ENCODE peak calls at places on chromosomes 5 and 9, in seven cellular contexts. O, P, Q, I, K, X and N are unnamed samples.

GRCh38 chr5:180636403-180637075 is 12.9 kb downstream of the FLT4 start:
- DNase-seq in Q (peak; percentile 54), K (no peak), I (no peak), X (no peak), O (peak; percentile 35), P (peak; percentile 52), N (peak; percentile 20)

GRCh38 chr5:99900302-99900811 is 634.8 kb upstream of the FAM174A start:
- DNase-seq in Q (no peak), I (peak; percentile 69), K (no peak), P (no peak), O (no peak), X (no peak), N (no peak)

GRCh38 chr5:172642046-172642409 is 965 bp downstream of the NEURL1B start:
- DNase-seq in P (no peak), X (no peak), O (peak; percentile 21), Q (no peak), K (no peak), I (no peak), N (no peak)

GRCh38 chr5:175202461-175203065 is 241.4 kb downstream of the DRD1 start:
- DNase-seq in K (no peak), P (no peak), X (no peak), O (peak; percentile 71), I (peak; percentile 47), Q (no peak), N (no peak)

GRCh38 chr5:144183254-144183889 is 12.7 kb downstream of the KCTD16 start:
- DNase-seq in I (no peak), X (no peak), Q (no peak), O (peak; percentile 85), P (no peak), K (no peak), N (no peak)

GRCh38 chr5:163841-164240 is 27.5 kb upstream of the LRRC14B start:
- DNase-seq in O (no peak), I (no peak), P (no peak), K (no peak), Q (peak; percentile 51), X (no peak), N (no peak)

GRCh38 chr5:115072266-115073056 is 97.2 kb downstream of the TRIM36 start:
- DNase-seq in K (no peak), O (no peak), X (no peak), P (no peak), I (no peak), Q (no peak), N (no peak)

GRCh38 chr9:125805057-125805456 is 57.9 kb downstream of the PBX3 start:
- DNase-seq in X (no peak), O (peak; percentile 81), P (no peak), K (no peak), Q (no peak), I (no peak), N (no peak)

GRCh38 chr9:14314929-14315753 is 1.2 kb upstream of the NFIB start:
- DNase-seq in P (peak; percentile 94), Q (peak; percentile 85), X (peak; percentile 34), O (peak; percentile 34), I (no peak), K (peak; percentile 96), N (peak; percentile 95)

GRCh38 chr5:117093653-117094052 is 519.0 kb upstream of the SEMA6A start:
- DNase-seq in P (no peak), Q (no peak), K (no peak), O (no peak), X (no peak), I (no peak), N (no peak)

GRCh38 chr5:65032250-65032649 is 263.5 kb downstream of the CWC27 start:
- DNase-seq in Q (no peak), I (no peak), O (peak; percentile 100), X (no peak), K (no peak), P (no peak), N (no peak)

GRCh38 chr5:126531543-126532120 is 63.4 kb downstream of the ALDH7A1 start:
- DNase-seq in K (no peak), O (peak; percentile 62), X (no peak), P (no peak), I (no peak), Q (no peak), N (no peak)

GRCh38 chr9:7452378-7452777 is 347.2 kb downstream of the DMAC1 start:
- DNase-seq in O (peak; percentile 81), P (no peak), X (no peak), K (no peak), Q (no peak), I (no peak), N (no peak)

GRCh38 chr9:97873410-97873809 is 20.4 kb downstream of the FOXE1 start:
- DNase-seq in X (no peak), O (no peak), I (no peak), Q (no peak), K (no peak), P (no peak), N (no peak)

GRCh38 chr9:107872457-107873192 is 383.1 kb upstream of the KLF4 start:
- DNase-seq in X (no peak), P (no peak), I (no peak), K (no peak), O (no peak), Q (no peak), N (no peak)

GRCh38 chr5:151213803-151214613 is 9.9 kb downstream of the CCDC69 start:
- DNase-seq in Q (peak; percentile 97), K (peak; percentile 72), I (no peak), O (no peak), P (peak; percentile 83), X (peak; percentile 94), N (peak; percentile 58)

GRCh38 chr5:50710838-50711237 is 44.4 kb downstream of the PARP8 start:
- DNase-seq in X (no peak), I (no peak), P (no peak), Q (no peak), K (no peak), O (no peak), N (no peak)

GRCh38 chr9:86500031-86500430 is 145.8 kb upstream of the TUT7 start:
- DNase-seq in X (no peak), Q (no peak), O (peak; percentile 13), I (no peak), P (no peak), K (no peak), N (no peak)

GRCh38 chr5:65366655-65367054 is 115.1 kb downstream of the ADAMTS6 start:
- DNase-seq in O (no peak), X (no peak), Q (no peak), P (no peak), K (no peak), I (no peak), N (no peak)

GRCh38 chr5:173963867-173964429 is 25.0 kb upstream of the C5orf47 start:
- DNase-seq in I (no peak), P (no peak), Q (no peak), X (no peak), K (no peak), O (no peak), N (no peak)

GRCh38 chr5:124645396-124645795 is 101.0 kb downstream of the ZNF608 start:
- DNase-seq in I (no peak), O (no peak), Q (no peak), X (peak; percentile 60), K (no peak), P (no peak), N (no peak)

GRCh38 chr5:111697881-111698757 is 58.9 kb downstream of the NREP start:
- DNase-seq in Q (no peak), O (peak; percentile 42), P (no peak), K (no peak), I (no peak), X (no peak), N (no peak)

GRCh38 chr9:92600742-92601261 is 65.0 kb upstream of the ECM2 start:
- DNase-seq in I (no peak), X (no peak), P (no peak), K (no peak), Q (no peak), O (peak; percentile 74), N (no peak)
- H3K27ac ChIP-seq in I (no peak overlapping the region), X (peak overlapping the region; percentile 65), P (peak overlapping the region; percentile 90), K (peak overlapping the region; percentile 76), Q (no peak overlapping the region), O (peak overlapping the region; percentile 59), N (peak overlapping the region; percentile 0)

DNA sequence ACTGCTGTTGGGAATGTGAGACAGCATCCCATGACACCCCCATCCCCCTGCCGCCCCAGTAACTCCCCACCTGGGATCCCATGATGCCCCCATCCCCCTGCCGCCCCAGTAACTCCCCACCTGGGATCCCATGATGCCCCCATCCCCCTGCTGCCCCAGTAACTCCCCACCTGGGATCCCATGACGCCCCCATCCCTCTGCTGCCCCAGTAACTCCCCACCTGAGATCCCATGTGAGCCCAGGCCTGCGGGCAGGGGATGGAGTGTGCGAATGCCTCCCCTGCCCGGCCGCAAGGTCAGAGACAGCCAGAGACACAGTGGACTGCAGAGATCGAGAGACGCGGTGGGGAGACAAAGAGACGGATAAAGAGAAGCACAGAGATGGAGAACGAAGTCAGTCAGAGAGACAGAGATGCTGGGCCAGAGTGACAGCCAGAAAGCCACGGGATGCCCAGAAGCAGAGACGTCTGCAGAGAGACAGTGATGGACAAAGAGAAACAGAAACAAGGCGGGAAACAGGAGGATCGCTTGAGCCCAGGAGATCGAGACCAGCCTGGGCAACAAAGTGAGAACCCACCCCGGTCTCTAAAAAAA is 1.0 kb downstream of the SH2D3C start:
- DNase-seq in X (no peak), P (no peak), Q (peak; percentile 83), I (no peak), K (no peak), O (no peak), N (no peak)
- H3K4me3 ChIP-seq in X (peak overlapping the region; percentile 17), P (peak overlapping the region; percentile 21), Q (peak overlapping the region; percentile 83), I (no peak overlapping the region), K (peak overlapping the region; percentile 35), O (no peak overlapping the region), N (no peak overlapping the region)

DNA sequence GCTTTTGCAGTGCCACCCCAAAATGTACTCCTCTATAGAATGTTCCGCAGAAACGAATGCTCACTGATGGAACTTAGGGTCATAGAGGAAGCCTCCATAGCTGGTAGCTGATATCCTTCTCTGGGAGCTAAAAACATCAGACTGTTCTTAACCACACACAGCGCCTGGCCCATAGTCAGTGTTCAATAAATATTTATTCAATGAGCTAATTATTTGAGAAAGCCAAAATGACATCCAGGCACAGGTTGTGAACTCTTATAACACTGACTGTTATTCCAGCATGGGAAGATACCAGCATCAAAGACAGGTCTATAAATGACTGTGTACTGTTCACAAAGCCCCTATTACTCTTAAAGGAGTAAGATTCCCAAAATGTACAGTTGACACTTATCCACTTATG is 12.9 kb downstream of the GDF9 start:
- DNase-seq in I (no peak), O (no peak), X (no peak), Q (no peak), P (no peak), K (peak; percentile 39), N (no peak)
- TF ChIP-seq POLR2A in I (no peak), O (no peak), X (no peak), Q (no peak), P (no peak), K (no peak), N (no peak)

GRCh38 chr5:1792842-1793266 is 6.8 kb downstream of the MRPL36 start:
- DNase-seq in I (no peak), K (peak; percentile 38), P (peak; percentile 48), X (peak; percentile 62), O (peak; percentile 92), Q (peak; percentile 81), N (no peak)

GRCh38 chr5:1793301-1793740 is 6.3 kb downstream of the MRPL36 start:
- DNase-seq in P (peak; percentile 41), X (no peak), I (no peak), K (no peak), Q (peak; percentile 72), O (peak; percentile 15), N (peak; percentile 18)

GRCh38 chr5:1788828-1789227 is 10.8 kb downstream of the MRPL36 start:
- DNase-seq in K (no peak), I (no peak), O (no peak), P (peak; percentile 31), Q (no peak), X (no peak), N (no peak)

GRCh38 chr5:1789838-1790462 is 9.7 kb downstream of the MRPL36 start:
- DNase-seq in K (no peak), X (no peak), P (peak; percentile 25), O (peak; percentile 96), I (no peak), Q (no peak), N (no peak)

GRCh38 chr5:1791176-1791575 is 8.5 kb downstream of the MRPL36 start:
- DNase-seq in X (no peak), Q (peak; percentile 55), O (no peak), P (peak; percentile 5), K (no peak), I (no peak), N (no peak)
- H3K27ac ChIP-seq in X (no peak overlapping the region), Q (no peak overlapping the region), O (peak overlapping the region; percentile 84), P (no peak overlapping the region), K (no peak overlapping the region), I (no peak overlapping the region), N (no peak overlapping the region)